ENCODE peak calls at places on chromosomes 4 and X, in four cellular contexts. One of them, this sample, is unnamed.

GRCh38 chrX:8657883-8658282 is 74.1 kb downstream of the ANOS1 start:
- DNase-seq in HL-60: no peak
- DNase-seq in K562: no peak
- DNase-seq in GM12878: no peak
- DNase-seq in this sample: no peak

GRCh38 chrX:133415276-133416105 is at the start of gene GPC4:
- DNase-seq in HL-60: no peak
- DNase-seq in K562: no peak
- DNase-seq in GM12878: no peak
- DNase-seq in this sample: peak; percentile 9

GRCh38 chr4:4477391-4477790 is 64.5 kb downstream of the STX18 start:
- DNase-seq in HL-60: no peak
- DNase-seq in K562: no peak
- DNase-seq in GM12878: no peak
- DNase-seq in this sample: no peak

GRCh38 chrX:108664701-108665100 is 71.7 kb downstream of the IRS4 start:
- DNase-seq in HL-60: no peak
- DNase-seq in K562: no peak
- DNase-seq in GM12878: no peak
- DNase-seq in this sample: no peak

GRCh38 chr4:155305619-155306018 is 71.1 kb downstream of the MAP9 start:
- DNase-seq in HL-60: no peak
- DNase-seq in K562: no peak
- DNase-seq in GM12878: no peak
- DNase-seq in this sample: no peak

GRCh38 chrX:46573331-46573895 is at the start of gene CHST7:
- DNase-seq in HL-60: peak; percentile 19
- DNase-seq in K562: no peak
- DNase-seq in GM12878: no peak
- DNase-seq in this sample: no peak

GRCh38 chrX:68209008-68209407 is 224.3 kb downstream of the OPHN1 start:
- DNase-seq in HL-60: no peak
- DNase-seq in K562: no peak
- DNase-seq in GM12878: no peak
- DNase-seq in this sample: no peak

GRCh38 chr4:8574796-8575370 is 5.3 kb upstream of the GPR78 start:
- DNase-seq in HL-60: no peak
- DNase-seq in K562: no peak
- DNase-seq in GM12878: no peak
- DNase-seq in this sample: no peak

GRCh38 chr4:3483471-3483921 is 20.4 kb downstream of the DOK7 start:
- DNase-seq in HL-60: no peak
- DNase-seq in K562: no peak
- DNase-seq in GM12878: no peak
- DNase-seq in this sample: no peak

GRCh38 chr4:108359130-108359709 is 190.5 kb upstream of the LEF1 start:
- DNase-seq in HL-60: no peak
- DNase-seq in K562: no peak
- DNase-seq in GM12878: no peak
- DNase-seq in this sample: no peak

GRCh38 chr4:105186701-105187158 is 40.1 kb downstream of the TET2 start:
- DNase-seq in HL-60: no peak
- DNase-seq in K562: no peak
- DNase-seq in GM12878: no peak
- DNase-seq in this sample: no peak

GRCh38 chr4:77959566-77960338 is 97.1 kb downstream of the MRPL1 start:
- DNase-seq in HL-60: peak; percentile 7
- DNase-seq in K562: peak; percentile 48
- DNase-seq in GM12878: peak; percentile 12
- DNase-seq in this sample: no peak

GRCh38 chr4:149344436-149344835 is 471.2 kb downstream of the IQCM start:
- DNase-seq in HL-60: no peak
- DNase-seq in K562: no peak
- DNase-seq in GM12878: no peak
- DNase-seq in this sample: no peak

GRCh38 chr4:157978680-157979361 is 194.0 kb downstream of the GASK1B start:
- DNase-seq in HL-60: peak; percentile 46
- DNase-seq in K562: peak; percentile 58
- DNase-seq in GM12878: no peak
- DNase-seq in this sample: peak; percentile 9

GRCh38 chr4:89403826-89404225 is 96.2 kb upstream of the GPRIN3 start:
- DNase-seq in HL-60: no peak
- DNase-seq in K562: no peak
- DNase-seq in GM12878: no peak
- DNase-seq in this sample: no peak

GRCh38 chrX:76279007-76279406 is 106.1 kb downstream of the PBDC1 start:
- DNase-seq in HL-60: peak; percentile 33
- DNase-seq in K562: peak; percentile 9
- DNase-seq in GM12878: peak; percentile 5
- DNase-seq in this sample: peak; percentile 2

GRCh38 chr4:55008166-55009056 is 117.0 kb downstream of the KDR start:
- DNase-seq in HL-60: peak; percentile 9
- DNase-seq in K562: peak; percentile 68
- DNase-seq in GM12878: no peak
- DNase-seq in this sample: peak; percentile 5

GRCh38 chr4:64713256-64713840 is 304.1 kb upstream of the TECRL start:
- DNase-seq in HL-60: no peak
- DNase-seq in K562: peak; percentile 8
- DNase-seq in GM12878: no peak
- DNase-seq in this sample: peak; percentile 0

GRCh38 chr4:13325744-13326143 is 158.4 kb downstream of the RAB28 start:
- DNase-seq in HL-60: no peak
- DNase-seq in K562: no peak
- DNase-seq in GM12878: no peak
- DNase-seq in this sample: no peak

GRCh38 chr4:150297861-150298474 is 219.7 kb downstream of the DCLK2 start:
- DNase-seq in HL-60: peak; percentile 36
- DNase-seq in K562: peak; percentile 25
- DNase-seq in GM12878: peak; percentile 8
- DNase-seq in this sample: no peak

GRCh38 chrX:150874448-150874847 is 24.0 kb downstream of the CD99L2 start:
- DNase-seq in HL-60: no peak
- DNase-seq in K562: no peak
- DNase-seq in GM12878: no peak
- DNase-seq in this sample: no peak

GRCh38 chr4:187464561-187464960 is 531.0 kb upstream of the ZFP42 start:
- DNase-seq in HL-60: no peak
- DNase-seq in K562: no peak
- DNase-seq in GM12878: no peak
- DNase-seq in this sample: no peak

GRCh38 chr4:182874158-182874855 is 42.9 kb downstream of the DCTD start:
- DNase-seq in HL-60: no peak
- DNase-seq in K562: no peak
- DNase-seq in GM12878: no peak
- DNase-seq in this sample: no peak

GRCh38 chr4:30717208-30718020 is 2.8 kb upstream of the PCDH7 start:
- DNase-seq in HL-60: peak; percentile 8
- DNase-seq in K562: no peak
- DNase-seq in GM12878: no peak
- DNase-seq in this sample: no peak

GRCh38 chr4:158253350-158253980 is 43.2 kb downstream of the TMEM144 start:
- DNase-seq in HL-60: peak; percentile 56
- DNase-seq in K562: no peak
- DNase-seq in GM12878: no peak
- DNase-seq in this sample: no peak

GRCh38 chrX:23786268-23786815 is 3.4 kb downstream of the SAT1 start:
- DNase-seq in HL-60: no peak
- DNase-seq in K562: no peak
- DNase-seq in GM12878: no peak
- DNase-seq in this sample: no peak

GRCh38 chr4:176443646-176444409 is 124.1 kb downstream of the SPCS3 start:
- DNase-seq in HL-60: no peak
- DNase-seq in K562: no peak
- DNase-seq in GM12878: no peak
- DNase-seq in this sample: no peak

GRCh38 chr4:83250666-83251065 is 33.9 kb downstream of the COQ2 start:
- DNase-seq in HL-60: no peak
- DNase-seq in K562: no peak
- DNase-seq in GM12878: no peak
- DNase-seq in this sample: no peak

GRCh38 chrX:72123471-72124185 is 8.1 kb downstream of the RTL5 start:
- DNase-seq in HL-60: peak; percentile 68
- DNase-seq in K562: no peak
- DNase-seq in GM12878: no peak
- DNase-seq in this sample: no peak

GRCh38 chr4:2250003-2250763 is 8.3 kb upstream of the HAUS3 start:
- DNase-seq in HL-60: no peak
- DNase-seq in K562: no peak
- DNase-seq in GM12878: no peak
- DNase-seq in this sample: peak; percentile 6

GRCh38 chr4:76764251-76764650 is 133.7 kb downstream of the SOWAHB start:
- DNase-seq in HL-60: no peak
- DNase-seq in K562: no peak
- DNase-seq in GM12878: no peak
- DNase-seq in this sample: no peak

GRCh38 chrX:13420545-13421183 is 100.8 kb upstream of the ATXN3L start:
- DNase-seq in HL-60: no peak
- DNase-seq in K562: no peak
- DNase-seq in GM12878: no peak
- DNase-seq in this sample: no peak

GRCh38 chr4:101419324-101420135 is 72.2 kb upstream of the PPP3CA start:
- DNase-seq in HL-60: peak; percentile 8
- DNase-seq in K562: no peak
- DNase-seq in GM12878: peak; percentile 57
- DNase-seq in this sample: no peak

GRCh38 chr4:158020175-158020574 is 152.7 kb downstream of the GASK1B start:
- DNase-seq in HL-60: no peak
- DNase-seq in K562: no peak
- DNase-seq in GM12878: no peak
- DNase-seq in this sample: no peak

GRCh38 chr4:120842046-120842445 is 80.5 kb downstream of the PRDM5 start:
- DNase-seq in HL-60: no peak
- DNase-seq in K562: no peak
- DNase-seq in GM12878: no peak
- DNase-seq in this sample: no peak

GRCh38 chrX:45502396-45502795 is 301.7 kb upstream of the DIPK2B start:
- DNase-seq in HL-60: no peak
- DNase-seq in K562: no peak
- DNase-seq in GM12878: no peak
- DNase-seq in this sample: no peak

GRCh38 chrX:127888767-127889166 is 163.4 kb downstream of the ACTRT1 start:
- DNase-seq in HL-60: no peak
- DNase-seq in K562: no peak
- DNase-seq in GM12878: no peak
- DNase-seq in this sample: no peak

GRCh38 chr4:90727938-90728337 is 600.7 kb downstream of the CCSER1 start:
- DNase-seq in HL-60: no peak
- DNase-seq in K562: no peak
- DNase-seq in GM12878: no peak
- DNase-seq in this sample: no peak
- TF ChIP-seq SPI1 in HL-60: no peak
- TF ChIP-seq SPI1 in K562: no peak
- TF ChIP-seq SPI1 in GM12878: no peak
- TF ChIP-seq SPI1 in this sample: no peak

DNA sequence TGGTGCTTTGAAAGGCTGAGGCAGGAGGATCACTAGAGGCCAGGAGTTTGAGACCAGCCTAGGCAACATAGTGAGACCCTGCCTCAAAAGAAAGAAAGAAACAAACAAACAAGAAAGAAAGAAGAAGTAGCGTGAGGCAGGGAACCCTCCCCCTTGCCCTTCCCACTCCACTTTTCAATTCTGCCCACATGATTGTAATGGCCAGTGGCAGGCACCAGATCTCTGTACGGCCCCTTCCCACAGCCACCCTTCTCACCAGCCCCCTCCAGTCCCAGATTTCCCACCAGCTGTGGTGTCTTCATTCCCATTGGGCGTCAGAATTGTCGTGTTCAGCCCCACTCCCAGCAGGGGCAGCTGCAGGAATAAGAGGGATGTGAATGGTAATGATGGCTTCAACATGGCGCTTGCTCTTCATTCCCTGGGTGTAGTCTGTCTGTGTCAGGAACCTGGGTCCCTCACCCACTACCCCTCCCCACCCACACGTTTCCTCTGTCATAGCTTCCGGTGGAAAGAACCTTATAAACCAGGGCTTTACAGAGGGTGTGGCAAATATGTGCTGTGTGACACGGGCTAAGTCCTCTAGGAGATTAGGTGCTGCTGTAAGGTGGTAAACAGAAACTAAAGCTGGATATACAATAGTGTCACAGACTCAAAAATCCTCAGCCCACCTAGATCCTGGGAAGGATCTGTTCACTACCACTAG is at the start of gene IL2RG:
- DNase-seq in HL-60: peak; percentile 74
- DNase-seq in K562: peak; percentile 47
- DNase-seq in GM12878: peak; percentile 87
- DNase-seq in this sample: no peak
- TF ChIP-seq POLR2AphosphoS5 in HL-60: peak; percentile 54
- TF ChIP-seq POLR2AphosphoS5 in K562: no peak
- TF ChIP-seq POLR2AphosphoS5 in GM12878: peak; percentile 97
- TF ChIP-seq POLR2AphosphoS5 in this sample: peak; percentile 93

GRCh38 chr4:24535399-24535798 is 49.0 kb downstream of the DHX15 start:
- DNase-seq in HL-60: no peak
- DNase-seq in K562: no peak
- DNase-seq in GM12878: no peak
- DNase-seq in this sample: no peak

GRCh38 chr4:24533364-24533763 is 51.0 kb downstream of the DHX15 start:
- DNase-seq in HL-60: no peak
- DNase-seq in K562: no peak
- DNase-seq in GM12878: no peak
- DNase-seq in this sample: no peak

DNA sequence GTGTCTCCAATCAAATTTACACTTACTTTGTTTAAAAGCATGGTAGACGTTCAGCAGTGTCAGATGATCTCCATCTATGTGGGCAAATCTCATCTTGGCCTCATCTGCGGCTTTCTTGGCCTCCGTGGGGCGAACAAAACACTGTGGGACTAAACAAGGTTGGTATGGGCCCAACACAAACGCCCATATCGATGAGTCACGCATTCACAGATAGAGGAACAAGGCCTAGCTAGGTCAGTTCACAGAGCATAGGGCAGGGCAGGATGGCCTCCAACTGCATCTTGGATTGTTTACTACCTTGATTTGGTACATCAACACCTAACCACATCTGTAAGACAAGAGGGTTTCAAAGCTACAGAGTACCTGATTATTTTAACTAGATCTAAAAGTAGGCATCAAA is 47.3 kb downstream of the DHX15 start:
- DNase-seq in HL-60: no peak
- DNase-seq in K562: no peak
- DNase-seq in GM12878: no peak
- DNase-seq in this sample: no peak
- TF ChIP-seq SPI1 in HL-60: no peak
- TF ChIP-seq SPI1 in K562: no peak
- TF ChIP-seq SPI1 in GM12878: no peak
- TF ChIP-seq SPI1 in this sample: no peak

DNA sequence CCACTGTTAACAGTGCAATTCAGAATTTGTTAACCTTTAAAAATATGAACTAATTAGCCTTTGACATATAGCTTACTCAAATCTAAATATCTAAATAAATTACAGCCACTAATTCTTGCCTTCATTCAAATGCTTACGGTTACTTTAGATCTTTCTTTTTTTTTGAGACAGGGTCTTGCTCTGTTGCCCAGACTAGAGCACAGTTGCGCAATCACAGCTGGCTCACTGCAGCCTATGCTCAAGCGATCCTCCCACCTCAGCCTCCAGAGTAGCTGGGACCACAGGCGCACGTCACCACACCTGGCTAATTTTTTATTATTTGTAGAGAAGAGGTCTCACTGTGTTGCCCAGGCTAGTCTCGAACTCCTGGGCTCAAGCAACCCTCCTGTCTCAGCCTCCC is 31.0 kb downstream of the CLDN2 start:
- DNase-seq in HL-60: no peak
- DNase-seq in K562: no peak
- DNase-seq in GM12878: no peak
- DNase-seq in this sample: no peak
- TF ChIP-seq POLR2AphosphoS5 in HL-60: no peak
- TF ChIP-seq POLR2AphosphoS5 in K562: no peak
- TF ChIP-seq POLR2AphosphoS5 in GM12878: no peak
- TF ChIP-seq POLR2AphosphoS5 in this sample: no peak

This sample was measured in GM12891.